ENCODE peak calls at places on chromosomes 11 and 22, in nine cellular contexts. I is fibroblast of mammary gland; J is NB4; M is fibroblast of lung; K is psoas muscle; Z is GM12865; Q is OCI-LY7; T is ascending aorta; X is CD8-positive, alpha-beta memory T cell. D is an unnamed sample.
A peak's percentile ranks its signal among the peaks of the same experiment; 100 is the strongest.

GRCh38 chr11:17853280-17853679 is 118.7 kb downstream of the KCNC1 start:
- DNase-seq in M (no peak), T (no peak), K (no peak), X (no peak), Z (no peak), J (no peak), I (no peak), Q (no peak), D (no peak)

GRCh38 chr11:94302806-94303205 is 1.6 kb upstream of the IZUMO1R start:
- DNase-seq in Z (no peak), X (no peak), Q (no peak), I (no peak), K (no peak), T (no peak), M (no peak), J (no peak), D (no peak)

GRCh38 chr11:134406264-134407185 is 5.5 kb downstream of the B3GAT1 start:
- DNase-seq in J (no peak), I (peak; percentile 7), Q (no peak), K (no peak), Z (no peak), X (no peak), T (no peak), M (no peak), D (no peak)

GRCh38 chr11:2652857-2653643 is 46.7 kb downstream of the KCNQ1OT1 start:
- DNase-seq in T (no peak), I (no peak), Q (no peak), X (no peak), M (no peak), K (no peak), Z (no peak), J (no peak), D (no peak)

GRCh38 chr22:22776121-22776520 is 111.5 kb upstream of the IGLL5 start:
- DNase-seq in Q (no peak), X (no peak), I (no peak), M (no peak), J (no peak), Z (no peak), T (no peak), K (no peak), D (no peak)

GRCh38 chr11:31641477-31642062 is 132.0 kb downstream of the ELP4 start:
- DNase-seq in K (no peak), M (peak; percentile 43), Z (peak; percentile 25), J (peak; percentile 16), T (no peak), X (no peak), Q (peak; percentile 4), I (peak; percentile 53), D (peak; percentile 51)

GRCh38 chr11:115848080-115848479 is 343.9 kb upstream of the CADM1 start:
- DNase-seq in X (no peak), Q (no peak), T (no peak), K (no peak), M (no peak), Z (no peak), I (no peak), J (no peak), D (peak; percentile 67)

GRCh38 chr11:46696212-46696558 is 4.2 kb downstream of the ARHGAP1 start:
- DNase-seq in J (no peak), K (peak; percentile 82), T (no peak), X (no peak), Z (no peak), Q (no peak), M (no peak), I (no peak), D (no peak)

GRCh38 chr11:114301088-114301487 is 4.9 kb downstream of the NNMT start:
- DNase-seq in K (no peak), Z (no peak), T (no peak), X (no peak), M (no peak), Q (no peak), I (no peak), J (no peak), D (no peak)

GRCh38 chr11:114304065-114304464 is 7.9 kb downstream of the NNMT start:
- DNase-seq in T (no peak), Z (no peak), J (no peak), I (peak; percentile 11), Q (no peak), M (no peak), K (no peak), X (no peak), D (no peak)

GRCh38 chr11:114302663-114303062 is 6.5 kb downstream of the NNMT start:
- DNase-seq in T (no peak), J (no peak), I (no peak), X (no peak), Z (no peak), M (no peak), K (no peak), Q (no peak), D (no peak)

GRCh38 chr11:114304969-114305368 is 8.8 kb downstream of the NNMT start:
- DNase-seq in Z (no peak), I (peak; percentile 18), X (no peak), M (no peak), T (no peak), K (no peak), Q (no peak), J (no peak), D (no peak)

GRCh38 chr11:114301927-114302326 is 5.7 kb downstream of the NNMT start:
- DNase-seq in K (no peak), X (no peak), M (no peak), Z (no peak), Q (no peak), J (no peak), T (no peak), I (no peak), D (no peak)
- H3K4me3 ChIP-seq in K (peak overlapping the region; percentile 72), X (no peak overlapping the region), M (no peak overlapping the region), Z (no peak overlapping the region), Q (no peak overlapping the region), J (no peak overlapping the region), T (peak overlapping the region; percentile 76), I (no peak overlapping the region), D (no peak overlapping the region)

GRCh38 chr11:111820059-111820375 is 51.4 kb downstream of the ALG9 start:
- DNase-seq in Q (no peak), K (no peak), T (no peak), X (no peak), Z (no peak), M (no peak), I (peak; percentile 85), J (no peak), D (no peak)

GRCh38 chr11:111819161-111820058 is 52.0 kb downstream of the ALG9 start:
- DNase-seq in I (peak; percentile 97), K (peak; percentile 37), M (peak; percentile 73), Q (no peak), Z (no peak), X (no peak), T (no peak), J (peak; percentile 49), D (no peak)

GRCh38 chr11:111826322-111826950 is 44.9 kb downstream of the ALG9 start:
- DNase-seq in X (no peak), Q (no peak), Z (no peak), I (no peak), K (no peak), M (no peak), T (no peak), J (no peak), D (no peak)

GRCh38 chr11:111823131-111823530 is 48.2 kb downstream of the ALG9 start:
- DNase-seq in X (no peak), J (no peak), M (no peak), Z (no peak), K (no peak), Q (no peak), T (no peak), I (no peak), D (no peak)

DNA sequence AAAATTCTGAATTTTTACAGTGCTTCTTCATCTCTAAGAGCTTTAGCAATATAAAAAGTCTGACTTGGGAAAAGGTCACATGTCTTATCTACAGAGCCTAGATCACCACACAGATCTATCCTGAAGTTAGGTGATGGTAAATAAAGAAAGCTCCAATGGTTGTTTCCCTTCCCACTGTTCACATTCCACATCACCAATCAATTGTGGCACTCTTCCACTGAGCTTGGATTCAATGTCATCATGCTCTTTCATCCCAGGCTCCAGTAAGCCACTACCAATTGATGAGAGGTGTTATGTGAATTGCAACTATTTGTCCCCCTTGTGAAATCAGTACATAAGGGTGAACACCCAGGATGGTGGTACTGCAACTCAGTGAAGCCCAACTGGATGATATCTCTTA is 47.8 kb downstream of the ALG9 start:
- DNase-seq in J (no peak), Z (no peak), M (no peak), X (no peak), T (no peak), I (no peak), Q (no peak), K (no peak), D (no peak)
- H3K4me3 ChIP-seq in J (no peak overlapping the region), Z (no peak overlapping the region), M (no peak overlapping the region), X (no peak overlapping the region), T (no peak overlapping the region), I (no peak overlapping the region), Q (no peak overlapping the region), K (no peak overlapping the region), D (no peak overlapping the region)

GRCh38 chr22:46078241-46079092 is 71.9 kb upstream of the PPARA start:
- DNase-seq in M (peak; percentile 62), J (no peak), Z (no peak), K (peak; percentile 84), I (peak; percentile 77), X (no peak), T (peak; percentile 8), Q (no peak), D (peak; percentile 19)

GRCh38 chr22:46075764-46076531 is 74.4 kb upstream of the PPARA start:
- DNase-seq in I (no peak), T (peak; percentile 8), X (no peak), K (peak; percentile 18), J (no peak), Z (no peak), M (no peak), Q (no peak), D (no peak)

GRCh38 chr22:46079093-46079860 is 71.0 kb upstream of the PPARA start:
- DNase-seq in K (peak; percentile 22), J (no peak), M (no peak), Z (no peak), Q (no peak), X (no peak), I (no peak), T (no peak), D (no peak)

GRCh38 chr22:46076651-46077339 is 73.5 kb upstream of the PPARA start:
- DNase-seq in Q (no peak), I (no peak), J (no peak), K (peak; percentile 58), M (peak; percentile 81), Z (no peak), X (no peak), T (peak; percentile 5), D (peak; percentile 28)

DNA sequence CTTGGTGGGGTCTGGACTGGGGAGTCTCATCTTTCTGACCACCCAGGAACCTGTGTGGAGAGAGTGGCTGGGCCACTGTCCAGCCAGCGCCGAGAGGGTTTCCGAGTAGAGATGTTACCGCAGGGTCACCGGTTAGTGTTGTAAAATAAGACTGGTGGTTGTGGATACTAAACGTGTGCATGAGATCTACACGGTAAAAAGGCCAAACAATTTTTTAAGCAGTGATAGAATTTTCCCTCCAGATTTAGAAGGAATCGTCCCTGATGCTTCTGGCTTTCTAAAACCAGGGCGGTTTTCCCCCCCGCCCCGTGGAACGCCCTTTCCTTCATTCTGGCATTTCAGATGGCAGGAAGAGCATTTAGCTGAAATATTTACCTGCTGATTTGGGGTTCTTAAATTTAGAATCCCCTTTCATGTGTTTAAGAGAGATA is 72.6 kb upstream of the PPARA start:
- DNase-seq in Z (no peak), M (no peak), T (peak; percentile 5), K (peak; percentile 34), J (no peak), X (no peak), Q (no peak), I (no peak), D (no peak)
- H3K4me3 ChIP-seq in Z (no peak overlapping the region), M (peak overlapping the region; percentile 84), T (peak overlapping the region; percentile 80), K (peak overlapping the region; percentile 95), J (no peak overlapping the region), X (no peak overlapping the region), Q (no peak overlapping the region), I (peak overlapping the region; percentile 94), D (no peak overlapping the region)

GRCh38 chr11:132943737-132944556 is 588.4 kb downstream of the OPCML start:
- DNase-seq in Z (no peak), I (no peak), J (no peak), X (no peak), T (no peak), M (no peak), Q (no peak), K (no peak), D (no peak)
- H3K4me3 ChIP-seq in Z (no peak overlapping the region), I (no peak overlapping the region), J (no peak overlapping the region), X (no peak overlapping the region), T (no peak overlapping the region), M (peak overlapping the region; percentile 52), Q (no peak overlapping the region), K (peak overlapping the region; percentile 30), D (no peak overlapping the region)